ENCODE peak calls at places on chromosomes 6 and 20, in eight cellular contexts. T is MM.1S, A is neural progenitor cell, G is prostate gland, I is GM23248, O is breast epithelium, U is cardiac muscle cell, X is spleen. P is an unnamed sample. For H3K9me3, the result is how much of the 10 kb centered on the place peaks cover.

GRCh38 chr6:20211037-20211940 is 980 bp downstream of the MBOAT1 start:
- DNase-seq in A (peak), T (peak), G (peak), O (no peak), U (no peak), X (no peak), I (peak), P (no peak)

GRCh38 chr6:100462990-100463684 is 1.6 kb downstream of the SIM1 start:
- DNase-seq in A (no peak), X (no peak), I (no peak), T (no peak), G (no peak), U (no peak), O (no peak), P (no peak)

GRCh38 chr20:48360338-48360698 is 467.5 kb downstream of the PREX1 start:
- DNase-seq in T (peak), I (no peak), U (no peak), X (no peak), A (no peak), O (no peak), G (no peak), P (no peak)

GRCh38 chr6:119196732-119197131 is 118.3 kb upstream of the FAM184A start:
- DNase-seq in A (no peak), U (no peak), I (no peak), X (no peak), O (no peak), G (no peak), T (no peak), P (no peak)

GRCh38 chr20:8095648-8096572 is 36.2 kb upstream of the PLCB1 start:
- DNase-seq in G (no peak), X (no peak), O (no peak), T (no peak), U (peak), A (no peak), I (peak), P (no peak)

GRCh38 chr20:59170406-59171349 is 7.1 kb downstream of the ZNF831 start:
- DNase-seq in T (no peak), I (no peak), G (no peak), A (no peak), X (no peak), O (no peak), U (no peak), P (no peak)

GRCh38 chr6:131861356-131861755 is 53.5 kb downstream of the ENPP1 start:
- DNase-seq in U (peak), X (no peak), A (no peak), T (no peak), I (peak), G (no peak), O (no peak), P (no peak)

GRCh38 chr20:10065154-10065833 is 30.5 kb downstream of the ANKEF1 start:
- DNase-seq in X (no peak), G (no peak), I (peak), T (no peak), O (no peak), A (no peak), U (no peak), P (no peak)

GRCh38 chr6:108518714-108519576 is 41.8 kb upstream of the FOXO3 start:
- DNase-seq in A (peak), G (no peak), O (no peak), T (peak), X (no peak), U (peak), I (peak), P (no peak)

GRCh38 chr6:156616495-156616894 is 160.7 kb upstream of the ARID1B start:
- DNase-seq in X (no peak), A (no peak), U (no peak), T (no peak), G (no peak), I (no peak), O (no peak), P (no peak)

GRCh38 chr20:49450281-49450707 is 32.2 kb downstream of the KCNB1 start:
- DNase-seq in U (no peak), A (peak), T (no peak), O (no peak), X (no peak), I (no peak), G (no peak), P (no peak)

GRCh38 chr20:38730989-38731737 is 6.9 kb downstream of the SLC32A1 start:
- DNase-seq in I (peak), G (peak), O (peak), A (peak), T (peak), X (peak), U (peak), P (peak)

GRCh38 chr6:108958900-108959770 is 110.9 kb downstream of the ARMC2 start:
- DNase-seq in X (no peak), I (no peak), O (no peak), T (peak), U (no peak), G (no peak), A (no peak), P (no peak)

GRCh38 chr6:112595201-112595600 is 248.1 kb downstream of the RFPL4B start:
- DNase-seq in G (no peak), T (no peak), U (no peak), O (no peak), X (no peak), A (no peak), I (no peak), P (no peak)

GRCh38 chr6:112595841-112596240 is 248.7 kb downstream of the RFPL4B start:
- DNase-seq in T (no peak), G (no peak), X (no peak), I (peak), A (no peak), U (no peak), O (no peak), P (no peak)

DNA sequence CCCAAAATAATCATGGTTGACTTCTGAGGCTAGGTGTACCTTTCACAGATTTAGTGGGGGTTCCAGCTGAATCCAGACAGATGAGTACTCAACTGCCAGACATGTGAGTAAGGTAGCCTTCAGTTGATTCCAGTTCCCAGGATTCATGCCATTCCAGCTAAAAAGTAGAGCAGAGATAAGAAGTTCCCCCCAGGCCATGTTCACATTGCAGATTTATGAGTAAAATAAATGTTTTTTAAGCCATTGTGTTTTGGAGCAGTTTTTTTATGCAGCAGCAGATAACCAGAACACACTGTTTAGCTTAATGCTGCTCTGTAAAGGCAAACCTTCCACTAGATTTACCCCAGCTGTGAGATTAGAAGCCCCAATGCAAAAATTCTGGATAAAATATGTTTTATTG is 245.0 kb downstream of the RFPL4B start:
- DNase-seq in O (no peak), G (no peak), X (no peak), U (no peak), I (no peak), T (no peak), A (no peak), P (no peak)
- H3K4me3 ChIP-seq in O (no peak), G (no peak), X (no peak), U (no peak), I (no peak), T (no peak), A (no peak), P (no peak)

GRCh38 chr6:355809-356208 is 35.7 kb upstream of the IRF4 start:
- DNase-seq in O (peak), G (no peak), A (peak), I (no peak), U (no peak), X (no peak), T (no peak), P (no peak)

GRCh38 chr6:353642-354614 is 37.6 kb upstream of the IRF4 start:
- DNase-seq in T (no peak), I (no peak), A (no peak), X (peak), U (no peak), O (peak), G (no peak), P (no peak)

GRCh38 chr6:354631-355280 is 36.8 kb upstream of the IRF4 start:
- DNase-seq in U (no peak), O (peak), A (no peak), T (no peak), G (no peak), X (peak), I (no peak), P (no peak)

GRCh38 chr6:356828-357251 is 34.7 kb upstream of the IRF4 start:
- DNase-seq in U (no peak), O (no peak), T (no peak), G (no peak), I (no peak), X (peak), A (no peak), P (no peak)

DNA sequence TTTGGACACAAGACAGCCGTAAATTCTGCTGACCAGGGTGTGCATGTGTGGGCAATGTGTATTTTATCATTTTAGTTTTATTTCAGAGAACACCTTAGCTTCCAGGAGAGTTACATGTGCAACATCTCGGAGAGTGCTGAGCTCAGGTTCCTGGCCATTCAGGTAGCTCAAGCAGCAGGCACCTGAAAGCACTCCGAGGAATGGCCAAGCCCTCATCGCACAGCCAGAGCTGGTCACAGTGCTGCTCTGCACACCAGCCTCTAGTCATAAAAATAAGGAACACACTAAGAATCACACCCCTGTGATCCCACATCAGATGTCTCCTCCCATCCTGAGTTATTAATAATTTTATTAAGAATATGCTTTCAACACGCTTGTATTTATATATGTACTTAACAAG is 36.2 kb upstream of the IRF4 start:
- DNase-seq in X (no peak), O (peak), A (no peak), I (no peak), U (no peak), T (no peak), G (no peak), P (no peak)
- H3K9me3 ChIP-seq in X (under half), O (under half), A (under half), I (under half), U (under half), T (under half), G (under half), P (under half)

DNA sequence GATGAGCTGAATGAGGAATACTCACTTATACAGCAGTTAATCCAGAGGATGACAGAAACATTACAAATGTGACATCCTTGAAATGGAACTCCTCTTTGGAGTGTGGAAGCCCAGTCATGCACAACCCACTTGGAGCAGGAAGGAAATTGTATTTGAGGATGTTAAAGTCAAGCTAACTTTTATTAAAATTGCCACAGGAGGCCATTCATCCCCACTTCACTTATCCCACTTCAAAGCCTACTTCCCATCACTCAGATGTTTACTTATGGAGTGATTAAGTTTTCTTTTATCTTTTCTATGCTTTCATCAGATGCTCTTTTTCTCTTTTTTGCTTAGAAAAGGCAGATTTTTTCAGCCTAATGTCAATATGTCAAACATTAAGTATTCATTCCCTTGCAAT is 149.1 kb downstream of the KHDC1L start:
- DNase-seq in I (no peak), O (no peak), G (no peak), T (no peak), X (no peak), U (no peak), A (no peak), P (no peak)
- H3K27ac ChIP-seq in I (no peak), O (no peak), G (no peak), T (no peak), X (no peak), U (peak), A (no peak), P (no peak)

GRCh38 chr6:88251261-88251660 is 85.1 kb upstream of the CNR1 start:
- DNase-seq in I (no peak), A (no peak), O (no peak), U (no peak), X (no peak), T (no peak), G (no peak), P (no peak)

GRCh38 chr6:88248709-88249321 is 82.7 kb upstream of the CNR1 start:
- DNase-seq in T (no peak), X (no peak), A (no peak), U (no peak), I (no peak), G (no peak), O (no peak), P (no peak)

GRCh38 chr6:88244721-88245120 is 78.6 kb upstream of the CNR1 start:
- DNase-seq in G (no peak), A (no peak), T (no peak), X (no peak), U (no peak), I (no peak), O (no peak), P (no peak)

DNA sequence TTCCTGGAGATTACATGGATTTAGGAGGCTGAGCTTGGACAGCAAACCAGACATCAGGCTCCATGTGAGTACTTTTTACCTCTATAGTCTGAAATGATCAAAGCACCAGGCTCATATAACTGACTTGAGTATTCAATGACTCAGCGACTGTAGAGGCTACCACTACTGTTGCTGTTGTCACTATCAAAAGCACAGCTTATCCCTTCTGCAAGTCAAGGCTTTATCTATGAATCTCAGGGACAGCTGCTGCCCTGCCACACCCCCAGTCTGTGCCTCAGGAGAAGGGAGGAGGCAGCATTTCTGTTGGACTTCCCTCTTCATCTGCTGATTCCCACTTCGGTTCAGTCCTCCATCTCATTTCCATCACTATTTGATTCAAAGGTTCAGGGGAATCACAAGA is 80.5 kb upstream of the CNR1 start:
- DNase-seq in U (no peak), O (no peak), A (no peak), I (no peak), X (no peak), T (no peak), G (no peak), P (no peak)
- H3K4me3 ChIP-seq in U (no peak), O (no peak), A (no peak), I (no peak), X (no peak), T (no peak), G (no peak), P (no peak)

DNA sequence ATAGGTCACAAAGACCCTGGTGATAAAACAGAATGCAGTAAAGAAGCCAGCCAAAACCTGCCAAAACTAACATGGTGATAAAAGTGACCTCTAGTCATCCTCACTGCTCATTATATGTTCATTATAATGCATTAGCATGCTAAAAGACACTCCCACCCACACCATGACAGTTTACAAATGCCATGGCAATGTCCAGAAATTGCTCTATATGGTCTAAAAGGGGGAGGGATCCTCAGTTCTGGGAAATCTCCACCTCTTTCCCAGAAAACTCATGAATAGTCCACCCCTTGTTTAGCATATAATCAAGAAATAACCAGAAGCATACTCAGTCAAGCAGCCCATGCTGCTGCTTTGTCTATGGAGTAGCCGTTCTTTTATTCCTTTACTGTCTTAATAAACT is 40.4 kb upstream of the MC3R start:
- DNase-seq in T (no peak), I (no peak), U (no peak), O (no peak), G (no peak), A (no peak), X (no peak), P (no peak)
- H3K9me3 ChIP-seq in T (under half), I (under half), U (under half), O (under half), G (under half), A (under half), X (under half), P (under half)

P was measured in naive thymus-derived CD4-positive, alpha-beta T cell.